ENCODE peak calls at places on chromosome 5, in nine cellular contexts. S is AG09319, X is ELR, F is nephron progenitor cell, B is brain microvascular endothelial cell, W is HFFc6, C is PC-3, M is naive B cell, A is NCI-H1417 treated with DMSO at 0.1 percent for 48 hours. J is an unnamed sample.

GRCh38 chr5:40841068-40841805 is at the start of gene CARD6:
- DNase-seq in S (no peak), X (peak; percentile 32), F (no peak), B (no peak), W (no peak), C (peak; percentile 35), M (peak; percentile 31), A (no peak), J (peak; percentile 46)

GRCh38 chr5:125455041-125455440 is 708.6 kb upstream of the ZNF608 start:
- DNase-seq in S (no peak), X (no peak), F (no peak), B (no peak), W (no peak), C (no peak), M (no peak), A (no peak), J (no peak)

GRCh38 chr5:6480133-6481051 is 31.7 kb downstream of the UBE2QL1 start:
- DNase-seq in S (no peak), X (no peak), F (no peak), B (no peak), W (no peak), C (peak; percentile 27), M (no peak), A (no peak), J (no peak)

GRCh38 chr5:32233696-32234447 is 59.8 kb upstream of the GOLPH3 start:
- DNase-seq in S (peak; percentile 10), X (peak; percentile 20), F (no peak), B (peak; percentile 24), W (peak; percentile 15), C (peak; percentile 17), M (no peak), A (no peak), J (no peak)

GRCh38 chr5:91245871-91246270 is 137.2 kb downstream of the ARRDC3 start:
- DNase-seq in S (no peak), X (peak; percentile 29), F (no peak), B (no peak), W (peak; percentile 8), C (no peak), M (no peak), A (no peak), J (no peak)

GRCh38 chr5:81391-82021 is 10.5 kb upstream of the PLEKHG4B start:
- DNase-seq in S (no peak), X (no peak), F (no peak), B (no peak), W (no peak), C (no peak), M (no peak), A (no peak), J (no peak)

GRCh38 chr5:38286038-38286437 is 27.7 kb downstream of the EGFLAM start:
- DNase-seq in S (no peak), X (no peak), F (no peak), B (no peak), W (no peak), C (no peak), M (no peak), A (no peak), J (no peak)

GRCh38 chr5:137621306-137621705 is 114.6 kb downstream of the KLHL3 start:
- DNase-seq in S (no peak), X (no peak), F (no peak), B (no peak), W (no peak), C (no peak), M (no peak), A (no peak), J (no peak)

GRCh38 chr5:141565826-141566575 is 52.8 kb downstream of the DIAPH1 start:
- DNase-seq in S (no peak), X (peak; percentile 74), F (no peak), B (no peak), W (peak; percentile 25), C (peak; percentile 34), M (no peak), A (no peak), J (no peak)

GRCh38 chr5:62256161-62257017 is 49.6 kb upstream of the KIF2A start:
- DNase-seq in S (no peak), X (peak; percentile 4), F (no peak), B (no peak), W (no peak), C (no peak), M (no peak), A (no peak), J (no peak)

GRCh38 chr5:102670224-102670836 is 84.8 kb upstream of the PAM start:
- DNase-seq in S (no peak), X (peak; percentile 56), F (no peak), B (peak; percentile 14), W (no peak), C (peak; percentile 76), M (no peak), A (no peak), J (no peak)

GRCh38 chr5:14414615-14415515 is 166.7 kb upstream of the OTULINL start:
- DNase-seq in S (no peak), X (no peak), F (no peak), B (no peak), W (no peak), C (no peak), M (no peak), A (no peak), J (no peak)

GRCh38 chr5:52981507-52981906 is 7.6 kb upstream of the ITGA2 start:
- DNase-seq in S (no peak), X (no peak), F (no peak), B (no peak), W (no peak), C (no peak), M (no peak), A (no peak), J (no peak)

GRCh38 chr5:10077721-10078551 is 171.8 kb downstream of the ATPSCKMT start:
- DNase-seq in S (peak; percentile 73), X (peak; percentile 1), F (no peak), B (no peak), W (peak; percentile 72), C (no peak), M (no peak), A (no peak), J (no peak)